ENCODE peak calls at places on chromosome 4, in eight cellular contexts. L is activated CD8-positive, alpha-beta T cell treated with anti-CD3 and anti-CD28 coated beads, Interleukin-2, amount 10 ng/mL, durations not matched to agents 7 days and 5 days; F is progenitor cell of endocrine pancreas; S is NCI-H1436; N is ELF-1; Z is tibial nerve; D is COLO829; I is naive thymus-derived CD8-positive, alpha-beta T cell. O is an unnamed sample.
A peak's percentile ranks its signal among the peaks of the same experiment; 100 is the strongest.

GRCh38 chr4:108483077-108483476 is 137.3 kb upstream of the RPL34 start:
- DNase-seq in L (peak; percentile 74), F (no peak), S (no peak), N (no peak), Z (no peak), D (no peak), I (no peak), O (no peak)

GRCh38 chr4:15042529-15043167 is 40.4 kb downstream of the CPEB2 start:
- DNase-seq in L (no peak), F (no peak), S (no peak), N (no peak), Z (no peak), D (no peak), I (no peak), O (no peak)

GRCh38 chr4:44701037-44701436 is 22.8 kb downstream of the GUF1 start:
- DNase-seq in L (no peak), F (no peak), S (no peak), N (no peak), Z (no peak), D (no peak), I (no peak), O (no peak)

GRCh38 chr4:72568959-72569718 is at the start of gene ADAMTS3:
- DNase-seq in L (no peak), F (peak; percentile 53), S (peak; percentile 54), N (peak; percentile 91), Z (peak; percentile 35), D (peak; percentile 54), I (no peak), O (peak; percentile 53)

GRCh38 chr4:79650794-79651431 is 242.9 kb upstream of the GK2 start:
- DNase-seq in L (no peak), F (no peak), S (no peak), N (no peak), Z (no peak), D (peak; percentile 26), I (no peak), O (peak; percentile 57)

GRCh38 chr4:15232725-15233597 is 194.9 kb upstream of the C1QTNF7 start:
- DNase-seq in L (peak; percentile 23), F (no peak), S (no peak), N (no peak), Z (no peak), D (peak; percentile 8), I (no peak), O (peak; percentile 95)

GRCh38 chr4:24924309-24924781 is 11.5 kb upstream of the CCDC149 start:
- DNase-seq in L (no peak), F (no peak), S (no peak), N (no peak), Z (no peak), D (peak; percentile 31), I (no peak), O (no peak)

GRCh38 chr4:128600996-128601857 is 208.3 kb upstream of the JADE1 start:
- DNase-seq in L (no peak), F (no peak), S (peak; percentile 68), N (peak; percentile 59), Z (peak; percentile 71), D (peak; percentile 62), I (no peak), O (no peak)

O was measured in NCI-H524.